ENCODE peak calls at places on chromosomes 6 and 20, in ten cellular contexts. Z is sigmoid colon, K is suprapubic skin, F is esophagus squamous epithelium, T is body of pancreas, C is breast epithelium, A is ovary, M is stomach, E is testis, V is transverse colon. S is an unnamed sample.

GRCh38 chr6:14856177-14856576 is 389.7 kb upstream of the JARID2 start:
- DNase-seq in M (no peak), E (no peak), T (no peak), V (no peak), A (no peak), K (no peak), F (no peak), C (no peak), Z (no peak), S (no peak)

GRCh38 chr6:9623985-9624384 is 790.9 kb downstream of the TFAP2A start:
- DNase-seq in A (no peak), C (no peak), M (no peak), V (no peak), E (no peak), Z (no peak), K (no peak), T (no peak), F (no peak), S (no peak)

GRCh38 chr6:42321976-42322375 is 104.3 kb upstream of the MRPS10 start:
- DNase-seq in A (no peak), Z (no peak), V (no peak), K (no peak), M (no peak), E (no peak), T (no peak), C (no peak), F (no peak), S (no peak)

GRCh38 chr6:25181923-25182322 is 97.3 kb upstream of the CARMIL1 start:
- DNase-seq in T (no peak), V (no peak), M (no peak), Z (no peak), F (no peak), E (no peak), A (no peak), C (no peak), K (no peak), S (no peak)

GRCh38 chr6:131519670-131520436 is 53.2 kb upstream of the ARG1 start:
- DNase-seq in F (no peak), T (peak; percentile 45), A (no peak), K (no peak), M (no peak), C (no peak), V (peak; percentile 19), E (peak; percentile 47), Z (no peak), S (no peak)

GRCh38 chr20:50731930-50732690 is 730 bp downstream of the PARD6B start:
- DNase-seq in V (no peak), K (no peak), M (no peak), Z (no peak), F (no peak), C (no peak), T (peak; percentile 30), A (no peak), E (peak; percentile 32), S (no peak)

GRCh38 chr6:20070047-20070446 is 142.2 kb downstream of the MBOAT1 start:
- DNase-seq in V (no peak), M (no peak), T (no peak), Z (no peak), E (no peak), K (no peak), A (no peak), F (no peak), C (no peak), S (no peak)

GRCh38 chr6:79526897-79527296 is 10.3 kb downstream of the LCA5 start:
- DNase-seq in T (no peak), C (no peak), E (no peak), A (no peak), M (no peak), F (no peak), Z (no peak), K (no peak), V (no peak), S (no peak)

GRCh38 chr6:15254074-15254975 is 8.5 kb downstream of the JARID2 start:
- DNase-seq in T (peak; percentile 35), Z (no peak), A (no peak), F (no peak), K (no peak), M (peak; percentile 47), V (no peak), C (no peak), E (no peak), S (no peak)

GRCh38 chr20:4959582-4959981 is 41.7 kb downstream of the SLC23A2 start:
- DNase-seq in K (no peak), F (no peak), T (no peak), M (no peak), V (no peak), E (no peak), C (no peak), A (no peak), Z (no peak), S (no peak)

GRCh38 chr6:93036835-93037234 is 382.5 kb downstream of the EPHA7 start:
- DNase-seq in C (no peak), V (no peak), F (no peak), Z (no peak), T (no peak), A (no peak), E (peak; percentile 22), K (no peak), M (no peak), S (no peak)

GRCh38 chr6:51301969-51302368 is 483.3 kb downstream of the TFAP2B start:
- DNase-seq in M (no peak), K (no peak), A (no peak), F (no peak), T (no peak), E (no peak), Z (no peak), C (no peak), V (no peak), S (no peak)

GRCh38 chr6:12720310-12720709 is 3.7 kb downstream of the PHACTR1 start:
- DNase-seq in T (no peak), C (no peak), F (no peak), E (no peak), Z (no peak), V (no peak), K (no peak), A (no peak), M (no peak), S (no peak)

GRCh38 chr6:5981274-5982026 is 25.3 kb downstream of the NRN1 start:
- DNase-seq in K (no peak), C (no peak), F (no peak), V (no peak), E (no peak), Z (no peak), T (no peak), M (no peak), A (no peak), S (no peak)

GRCh38 chr6:95143408-95144180 is 433.7 kb upstream of the MANEA start:
- DNase-seq in Z (no peak), C (no peak), T (no peak), E (no peak), K (no peak), M (no peak), F (no peak), A (no peak), V (no peak), S (no peak)

DNA sequence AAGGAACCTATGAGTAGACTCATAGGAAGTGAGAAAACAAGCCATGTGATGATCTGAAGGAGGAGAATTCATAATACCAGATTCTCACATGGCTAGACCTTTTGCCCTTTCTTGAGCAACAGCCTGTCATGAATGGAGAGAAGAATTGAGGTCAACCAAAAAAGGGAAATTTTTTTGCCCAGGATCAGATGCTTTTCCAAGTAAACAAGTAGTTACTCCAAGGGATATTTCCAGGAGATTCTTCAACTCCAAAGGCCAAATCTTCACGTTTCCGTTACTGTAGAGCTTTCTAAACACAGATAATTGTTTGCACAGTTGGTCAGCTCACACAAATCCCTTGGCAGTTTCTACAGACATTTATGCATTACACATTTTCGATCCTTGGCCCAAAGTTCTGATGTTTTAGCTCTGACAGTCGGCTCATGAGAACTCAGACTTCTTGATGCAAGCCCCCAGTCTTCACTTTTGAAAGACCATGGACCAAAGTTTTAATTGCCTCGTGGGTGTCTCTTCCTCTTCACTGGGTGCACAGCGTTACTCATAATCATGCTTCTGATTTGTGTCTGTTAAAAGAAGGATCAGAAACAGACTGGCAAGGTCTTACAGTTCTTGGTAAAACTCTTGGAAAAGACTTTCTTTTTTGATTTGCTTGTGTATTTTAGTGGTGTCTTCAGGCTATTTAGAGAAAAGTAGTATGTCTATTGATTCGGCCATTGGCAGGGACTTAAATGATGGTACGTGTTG is 115.0 kb downstream of the TSHZ2 start:
- DNase-seq in K (no peak), T (peak; percentile 16), M (no peak), F (no peak), V (no peak), E (peak; percentile 36), A (no peak), C (no peak), Z (no peak), S (no peak)
- H3K27me3 ChIP-seq in K (no peaks in the 10 kb centered on the region), T (no peaks in the 10 kb centered on the region), M (no peaks in the 10 kb centered on the region), F (no peaks in the 10 kb centered on the region), V (no peaks in the 10 kb centered on the region), E (no peaks in the 10 kb centered on the region), A (no peaks in the 10 kb centered on the region), C (no peaks in the 10 kb centered on the region), Z (no peaks in the 10 kb centered on the region), S (no peaks in the 10 kb centered on the region)

DNA sequence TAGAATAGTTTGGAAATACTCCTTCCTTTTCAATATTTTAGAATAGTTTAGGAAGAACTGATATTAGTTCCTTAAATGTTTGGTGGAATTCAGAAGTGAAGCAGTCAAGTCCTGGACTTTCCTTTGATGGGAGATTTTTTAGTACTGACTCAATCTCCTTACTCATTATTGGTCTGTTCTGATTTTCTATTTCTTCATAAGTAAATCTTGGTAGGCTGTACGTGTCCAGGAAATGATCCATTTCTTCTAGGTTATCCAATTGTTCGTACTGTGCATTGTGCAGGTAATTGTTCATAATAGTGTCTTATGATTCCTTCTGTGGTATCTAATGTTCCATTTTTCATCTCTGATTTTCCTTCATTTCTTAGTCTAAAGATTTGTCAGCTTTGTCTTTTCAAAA is 138.9 kb downstream of the SYCP2 start:
- DNase-seq in K (no peak), M (no peak), Z (no peak), A (no peak), F (no peak), V (no peak), T (no peak), E (no peak), C (no peak), S (no peak)
- H3K9me3 ChIP-seq in K (peaks cover 10% of the 10 kb centered on the region), M (no peaks in the 10 kb centered on the region), Z (peaks cover 3% of the 10 kb centered on the region), A (no peaks in the 10 kb centered on the region), F (no peaks in the 10 kb centered on the region), V (peaks cover 23% of the 10 kb centered on the region), T (no peaks in the 10 kb centered on the region), E (no peaks in the 10 kb centered on the region), C (peaks cover 4% of the 10 kb centered on the region), S (peaks cover 50% of the 10 kb centered on the region)

GRCh38 chr6:35474129-35474977 is 6.2 kb downstream of the RPL10A start:
- DNase-seq in T (no peak), C (no peak), M (no peak), Z (no peak), F (no peak), E (no peak), K (no peak), V (no peak), A (no peak), S (no peak)
- TF ChIP-seq POLR2A in T (no peak), C (no peak), M (no peak), Z (no peak), F (no peak), E (no peak), K (no peak), V (no peak), A (no peak), S (no peak)

DNA sequence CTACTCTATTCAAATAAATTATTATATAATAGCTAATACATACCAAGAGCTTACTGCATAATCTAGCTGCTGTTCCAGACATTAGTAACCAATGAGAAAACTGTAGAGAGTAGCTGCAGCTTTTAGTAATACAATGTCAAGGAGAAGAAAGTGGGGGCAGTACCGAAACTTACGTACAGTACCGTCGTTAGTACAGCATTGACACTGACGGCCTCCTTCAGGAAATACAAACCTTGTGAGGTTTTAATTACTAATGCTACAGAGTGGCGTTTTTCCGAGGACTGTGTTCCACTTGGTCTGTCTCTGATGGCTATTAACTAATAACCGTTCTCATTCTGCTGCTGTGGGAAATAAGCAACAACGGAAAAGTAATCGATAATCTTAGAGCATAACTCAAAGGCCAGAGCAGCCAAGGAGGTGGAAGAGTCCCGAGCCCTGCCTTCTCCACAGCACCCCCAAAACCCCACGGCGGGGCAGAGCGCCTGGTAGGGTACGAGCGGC is 344 bp upstream of the PM20D2 start:
- DNase-seq in M (no peak), K (no peak), F (no peak), A (no peak), C (no peak), T (peak; percentile 24), V (no peak), Z (no peak), E (peak; percentile 28), S (no peak)
- H3K27me3 ChIP-seq in M (no peaks in the 10 kb centered on the region), K (no peaks in the 10 kb centered on the region), F (no peaks in the 10 kb centered on the region), A (no peaks in the 10 kb centered on the region), C (no peaks in the 10 kb centered on the region), T (no peaks in the 10 kb centered on the region), V (no peaks in the 10 kb centered on the region), Z (no peaks in the 10 kb centered on the region), E (no peaks in the 10 kb centered on the region), S (no peaks in the 10 kb centered on the region)